ENCODE peak calls at places on chromosomes 2 and 18, in six cellular contexts. One of them, this sample, is unnamed.

GRCh38 chr18:51123046-51123395 is 74.5 kb downstream of the MEX3C start:
- DNase-seq in RWPE1: no peak
- DNase-seq in right cardiac atrium: no peak
- DNase-seq in breast epithelium: no peak
- DNase-seq in tibial nerve: no peak
- DNase-seq in keratinocyte: no peak
- DNase-seq in this sample: no peak

GRCh38 chr18:55790296-55790695 is 202.3 kb upstream of the TCF4 start:
- DNase-seq in RWPE1: peak; percentile 59
- DNase-seq in right cardiac atrium: no peak
- DNase-seq in breast epithelium: no peak
- DNase-seq in tibial nerve: no peak
- DNase-seq in keratinocyte: peak; percentile 28
- DNase-seq in this sample: no peak

GRCh38 chr2:234588054-234588430 is 91.2 kb upstream of the ARL4C start:
- DNase-seq in RWPE1: no peak
- DNase-seq in right cardiac atrium: no peak
- DNase-seq in breast epithelium: no peak
- DNase-seq in tibial nerve: no peak
- DNase-seq in keratinocyte: no peak
- DNase-seq in this sample: no peak

GRCh38 chr18:44696892-44697291 is 16.2 kb downstream of the SETBP1 start:
- DNase-seq in RWPE1: peak; percentile 13
- DNase-seq in right cardiac atrium: peak; percentile 72
- DNase-seq in breast epithelium: peak; percentile 76
- DNase-seq in tibial nerve: no peak
- DNase-seq in keratinocyte: no peak
- DNase-seq in this sample: no peak

GRCh38 chr2:157991932-157992331 is 109.7 kb upstream of the UPP2 start:
- DNase-seq in RWPE1: no peak
- DNase-seq in right cardiac atrium: no peak
- DNase-seq in breast epithelium: no peak
- DNase-seq in tibial nerve: no peak
- DNase-seq in keratinocyte: no peak
- DNase-seq in this sample: no peak

GRCh38 chr18:36094431-36094830 is 27.1 kb upstream of the RPRD1A start:
- DNase-seq in RWPE1: no peak
- DNase-seq in right cardiac atrium: no peak
- DNase-seq in breast epithelium: no peak
- DNase-seq in tibial nerve: no peak
- DNase-seq in keratinocyte: no peak
- DNase-seq in this sample: no peak

GRCh38 chr2:121043827-121044222 is 241.2 kb downstream of the TFCP2L1 start:
- DNase-seq in RWPE1: no peak
- DNase-seq in right cardiac atrium: no peak
- DNase-seq in breast epithelium: no peak
- DNase-seq in tibial nerve: no peak
- DNase-seq in keratinocyte: no peak
- DNase-seq in this sample: no peak

GRCh38 chr2:96507957-96508520 is 2.9 kb upstream of the NEURL3 start:
- DNase-seq in RWPE1: peak; percentile 64
- DNase-seq in right cardiac atrium: peak; percentile 94
- DNase-seq in breast epithelium: peak; percentile 55
- DNase-seq in tibial nerve: peak; percentile 55
- DNase-seq in keratinocyte: no peak
- DNase-seq in this sample: peak; percentile 22

GRCh38 chr2:112881217-112882000 is 29.6 kb upstream of the IL37 start:
- DNase-seq in RWPE1: peak; percentile 75
- DNase-seq in right cardiac atrium: no peak
- DNase-seq in breast epithelium: no peak
- DNase-seq in tibial nerve: no peak
- DNase-seq in keratinocyte: peak; percentile 75
- DNase-seq in this sample: peak; percentile 20

GRCh38 chr2:68403199-68403644 is 38.1 kb downstream of the PLEK start:
- DNase-seq in RWPE1: no peak
- DNase-seq in right cardiac atrium: peak; percentile 59
- DNase-seq in breast epithelium: no peak
- DNase-seq in tibial nerve: no peak
- DNase-seq in keratinocyte: no peak
- DNase-seq in this sample: no peak

GRCh38 chr18:74179623-74180199 is 31.4 kb downstream of the TIMM21 start:
- DNase-seq in RWPE1: no peak
- DNase-seq in right cardiac atrium: no peak
- DNase-seq in breast epithelium: no peak
- DNase-seq in tibial nerve: no peak
- DNase-seq in keratinocyte: no peak
- DNase-seq in this sample: no peak

GRCh38 chr2:133657591-133657990 is 89.3 kb upstream of the NCKAP5 start:
- DNase-seq in RWPE1: no peak
- DNase-seq in right cardiac atrium: no peak
- DNase-seq in breast epithelium: no peak
- DNase-seq in tibial nerve: no peak
- DNase-seq in keratinocyte: no peak
- DNase-seq in this sample: no peak

GRCh38 chr18:79884296-79884962 is 67.0 kb downstream of the SLC66A2 start:
- DNase-seq in RWPE1: no peak
- DNase-seq in right cardiac atrium: peak; percentile 30
- DNase-seq in breast epithelium: no peak
- DNase-seq in tibial nerve: no peak
- DNase-seq in keratinocyte: no peak
- DNase-seq in this sample: no peak

GRCh38 chr18:74775239-74775638 is 177.6 kb downstream of the ZNF407 start:
- DNase-seq in RWPE1: no peak
- DNase-seq in right cardiac atrium: no peak
- DNase-seq in breast epithelium: no peak
- DNase-seq in tibial nerve: no peak
- DNase-seq in keratinocyte: no peak
- DNase-seq in this sample: no peak

GRCh38 chr2:178152033-178152432 is 39.8 kb downstream of the RBM45 start:
- DNase-seq in RWPE1: no peak
- DNase-seq in right cardiac atrium: no peak
- DNase-seq in breast epithelium: no peak
- DNase-seq in tibial nerve: no peak
- DNase-seq in keratinocyte: no peak
- DNase-seq in this sample: no peak

GRCh38 chr2:234363011-234363487 is 133.8 kb downstream of the ARL4C start:
- DNase-seq in RWPE1: no peak
- DNase-seq in right cardiac atrium: no peak
- DNase-seq in breast epithelium: no peak
- DNase-seq in tibial nerve: no peak
- DNase-seq in keratinocyte: no peak
- DNase-seq in this sample: no peak

GRCh38 chr2:120786038-120786437 is 50.4 kb downstream of the GLI2 start:
- DNase-seq in RWPE1: no peak
- DNase-seq in right cardiac atrium: no peak
- DNase-seq in breast epithelium: no peak
- DNase-seq in tibial nerve: no peak
- DNase-seq in keratinocyte: no peak
- DNase-seq in this sample: no peak

GRCh38 chr2:58427572-58428285 is 186.6 kb upstream of the FANCL start:
- DNase-seq in RWPE1: no peak
- DNase-seq in right cardiac atrium: no peak
- DNase-seq in breast epithelium: no peak
- DNase-seq in tibial nerve: no peak
- DNase-seq in keratinocyte: no peak
- DNase-seq in this sample: peak; percentile 32

GRCh38 chr2:71743995-71744675 is 290.8 kb downstream of the DYSF start:
- DNase-seq in RWPE1: no peak
- DNase-seq in right cardiac atrium: no peak
- DNase-seq in breast epithelium: no peak
- DNase-seq in tibial nerve: no peak
- DNase-seq in keratinocyte: no peak
- DNase-seq in this sample: no peak

GRCh38 chr2:236644502-236644911 is 74.9 kb downstream of the ACKR3 start:
- DNase-seq in RWPE1: no peak
- DNase-seq in right cardiac atrium: peak; percentile 14
- DNase-seq in breast epithelium: peak; percentile 13
- DNase-seq in tibial nerve: no peak
- DNase-seq in keratinocyte: no peak
- DNase-seq in this sample: no peak

GRCh38 chr18:8045890-8046289 is 478.8 kb downstream of the PTPRM start:
- DNase-seq in RWPE1: no peak
- DNase-seq in right cardiac atrium: no peak
- DNase-seq in breast epithelium: no peak
- DNase-seq in tibial nerve: no peak
- DNase-seq in keratinocyte: no peak
- DNase-seq in this sample: no peak

GRCh38 chr18:2723207-2723606 is 67.7 kb downstream of the SMCHD1 start:
- DNase-seq in RWPE1: no peak
- DNase-seq in right cardiac atrium: no peak
- DNase-seq in breast epithelium: no peak
- DNase-seq in tibial nerve: no peak
- DNase-seq in keratinocyte: no peak
- DNase-seq in this sample: no peak

GRCh38 chr18:6785001-6785400 is 55.5 kb downstream of the ARHGAP28 start:
- DNase-seq in RWPE1: no peak
- DNase-seq in right cardiac atrium: no peak
- DNase-seq in breast epithelium: no peak
- DNase-seq in tibial nerve: no peak
- DNase-seq in keratinocyte: no peak
- DNase-seq in this sample: no peak

GRCh38 chr2:24839729-24840128 is 46.5 kb downstream of the CENPO start:
- DNase-seq in RWPE1: no peak
- DNase-seq in right cardiac atrium: peak; percentile 43
- DNase-seq in breast epithelium: no peak
- DNase-seq in tibial nerve: no peak
- DNase-seq in keratinocyte: no peak
- DNase-seq in this sample: no peak

GRCh38 chr2:23524261-23524706 is 139.3 kb downstream of the KLHL29 start:
- DNase-seq in RWPE1: peak; percentile 59
- DNase-seq in right cardiac atrium: peak; percentile 51
- DNase-seq in breast epithelium: peak; percentile 89
- DNase-seq in tibial nerve: no peak
- DNase-seq in keratinocyte: peak; percentile 17
- DNase-seq in this sample: no peak

GRCh38 chr2:231926761-231927565 is 767 bp upstream of the NPPC start:
- DNase-seq in RWPE1: peak; percentile 34
- DNase-seq in right cardiac atrium: peak; percentile 69
- DNase-seq in breast epithelium: no peak
- DNase-seq in tibial nerve: no peak
- DNase-seq in keratinocyte: no peak
- DNase-seq in this sample: no peak

GRCh38 chr2:99810241-99810640 is 320.4 kb upstream of the REV1 start:
- DNase-seq in RWPE1: peak; percentile 29
- DNase-seq in right cardiac atrium: no peak
- DNase-seq in breast epithelium: no peak
- DNase-seq in tibial nerve: no peak
- DNase-seq in keratinocyte: no peak
- DNase-seq in this sample: no peak

GRCh38 chr2:21333249-21333648 is 209.5 kb downstream of the TDRD15 start:
- DNase-seq in RWPE1: no peak
- DNase-seq in right cardiac atrium: no peak
- DNase-seq in breast epithelium: no peak
- DNase-seq in tibial nerve: no peak
- DNase-seq in keratinocyte: no peak
- DNase-seq in this sample: no peak

GRCh38 chr18:10142496-10143160 is 228.8 kb downstream of the VAPA start:
- DNase-seq in RWPE1: peak; percentile 30
- DNase-seq in right cardiac atrium: peak; percentile 84
- DNase-seq in breast epithelium: no peak
- DNase-seq in tibial nerve: no peak
- DNase-seq in keratinocyte: no peak
- DNase-seq in this sample: no peak

GRCh38 chr2:65053199-65053598 is 3.0 kb upstream of the CEP68 start:
- DNase-seq in RWPE1: no peak
- DNase-seq in right cardiac atrium: no peak
- DNase-seq in breast epithelium: no peak
- DNase-seq in tibial nerve: no peak
- DNase-seq in keratinocyte: no peak
- DNase-seq in this sample: no peak

GRCh38 chr2:65049010-65049639 is 7.1 kb upstream of the CEP68 start:
- DNase-seq in RWPE1: no peak
- DNase-seq in right cardiac atrium: no peak
- DNase-seq in breast epithelium: no peak
- DNase-seq in tibial nerve: no peak
- DNase-seq in keratinocyte: no peak
- DNase-seq in this sample: no peak

GRCh38 chr2:65046633-65047407 is 9.4 kb upstream of the CEP68 start:
- DNase-seq in RWPE1: no peak
- DNase-seq in right cardiac atrium: no peak
- DNase-seq in breast epithelium: no peak
- DNase-seq in tibial nerve: no peak
- DNase-seq in keratinocyte: no peak
- DNase-seq in this sample: no peak

GRCh38 chr2:65054749-65055426 is 1.3 kb upstream of the CEP68 start:
- DNase-seq in RWPE1: no peak
- DNase-seq in right cardiac atrium: no peak
- DNase-seq in breast epithelium: no peak
- DNase-seq in tibial nerve: no peak
- DNase-seq in keratinocyte: no peak
- DNase-seq in this sample: no peak

GRCh38 chr2:65050931-65051330 is 5.3 kb upstream of the CEP68 start:
- DNase-seq in RWPE1: no peak
- DNase-seq in right cardiac atrium: no peak
- DNase-seq in breast epithelium: no peak
- DNase-seq in tibial nerve: no peak
- DNase-seq in keratinocyte: no peak
- DNase-seq in this sample: no peak
- H3K27ac ChIP-seq in RWPE1: no peak overlapping the region
- H3K27ac ChIP-seq in right cardiac atrium: no peak overlapping the region
- H3K27ac ChIP-seq in breast epithelium: no peak overlapping the region
- H3K27ac ChIP-seq in tibial nerve: no peak overlapping the region
- H3K27ac ChIP-seq in keratinocyte: no peak overlapping the region
- H3K27ac ChIP-seq in this sample: no peak overlapping the region

GRCh38 chr2:237967463-237967871 is 653 bp downstream of the UBE2F start:
- DNase-seq in RWPE1: peak; percentile 38
- DNase-seq in right cardiac atrium: peak; percentile 75
- DNase-seq in breast epithelium: peak; percentile 19
- DNase-seq in tibial nerve: no peak
- DNase-seq in keratinocyte: no peak
- DNase-seq in this sample: no peak
- H3K27ac ChIP-seq in RWPE1: peak overlapping the region; percentile 84
- H3K27ac ChIP-seq in right cardiac atrium: peak overlapping the region; percentile 22
- H3K27ac ChIP-seq in breast epithelium: peak overlapping the region; percentile 48
- H3K27ac ChIP-seq in tibial nerve: peak overlapping the region; percentile 82
- H3K27ac ChIP-seq in keratinocyte: peak overlapping the region; percentile 61
- H3K27ac ChIP-seq in this sample: peak overlapping the region; percentile 28

GRCh38 chr2:127358971-127359370 is 28.8 kb downstream of the MAP3K2 start:
- DNase-seq in RWPE1: no peak
- DNase-seq in right cardiac atrium: no peak
- DNase-seq in breast epithelium: no peak
- DNase-seq in tibial nerve: no peak
- DNase-seq in keratinocyte: no peak
- DNase-seq in this sample: no peak
- H3K27ac ChIP-seq in RWPE1: no peak overlapping the region
- H3K27ac ChIP-seq in right cardiac atrium: no peak overlapping the region
- H3K27ac ChIP-seq in breast epithelium: no peak overlapping the region
- H3K27ac ChIP-seq in tibial nerve: no peak overlapping the region
- H3K27ac ChIP-seq in keratinocyte: no peak overlapping the region
- H3K27ac ChIP-seq in this sample: no peak overlapping the region

DNA sequence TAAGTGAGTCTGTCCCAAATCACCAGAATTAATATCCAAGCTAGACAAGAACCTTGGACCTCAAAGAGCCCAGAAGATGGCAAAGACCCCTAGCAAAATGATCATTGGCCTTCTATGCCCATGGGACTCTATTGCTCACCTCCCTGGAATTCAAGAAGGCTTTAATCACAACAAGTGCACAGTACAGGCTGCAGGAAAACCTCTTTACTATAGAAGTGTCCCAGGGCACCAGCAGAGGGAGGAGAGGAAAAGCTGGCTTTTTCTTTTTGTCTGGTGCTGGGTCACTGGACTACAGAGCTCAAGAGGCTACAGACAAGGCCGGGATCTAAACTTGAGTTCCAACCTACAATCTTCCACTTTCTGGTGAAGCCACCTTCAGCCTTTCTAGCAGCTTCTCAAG is 88.3 kb upstream of the PPP1CB start:
- DNase-seq in RWPE1: no peak
- DNase-seq in right cardiac atrium: no peak
- DNase-seq in breast epithelium: no peak
- DNase-seq in tibial nerve: no peak
- DNase-seq in keratinocyte: no peak
- DNase-seq in this sample: no peak
- H3K27ac ChIP-seq in RWPE1: peak overlapping the region; percentile 92
- H3K27ac ChIP-seq in right cardiac atrium: peak overlapping the region; percentile 44
- H3K27ac ChIP-seq in breast epithelium: no peak overlapping the region
- H3K27ac ChIP-seq in tibial nerve: peak overlapping the region; percentile 71
- H3K27ac ChIP-seq in keratinocyte: no peak overlapping the region
- H3K27ac ChIP-seq in this sample: peak overlapping the region; percentile 18